ENCODE peak calls at places on chromosomes 2 and 18, in eight cellular contexts. Z is A549; M is cerebellar cortex; S is activated naive CD4-positive, alpha-beta T cell; P is GM12891; D is putamen; T is neural crest cell; G is ecto neural progenitor cell. R is an unnamed sample.

GRCh38 chr2:231786177-231786916 is at the start of gene COPS7B:
- DNase-seq in Z (peak), M (peak), S (peak), P (peak), D (peak), T (peak), G (peak), R (peak)

GRCh38 chr2:112917856-112918255 is 6.9 kb downstream of the IL37 start:
- DNase-seq in Z (no peak), M (no peak), S (no peak), P (no peak), D (no peak), T (no peak), G (no peak), R (no peak)

GRCh38 chr2:191304939-191305875 is 60.0 kb downstream of the MYO1B start:
- DNase-seq in Z (no peak), M (no peak), S (no peak), P (no peak), D (no peak), T (no peak), G (no peak), R (no peak)

GRCh38 chr2:97816411-97816810 is 103.0 kb downstream of the ZAP70 start:
- DNase-seq in Z (no peak), M (no peak), S (no peak), P (no peak), D (no peak), T (no peak), G (no peak), R (no peak)

GRCh38 chr2:80560298-80560697 is 255.7 kb upstream of the LRRTM1 start:
- DNase-seq in Z (no peak), M (no peak), S (no peak), P (no peak), D (no peak), T (no peak), G (no peak), R (no peak)

GRCh38 chr18:77106331-77106730 is 26.3 kb downstream of the MBP start:
- DNase-seq in Z (no peak), M (no peak), S (peak), P (no peak), D (no peak), T (no peak), G (peak), R (no peak)

GRCh38 chr2:174593574-174594203 is 3.9 kb downstream of the WIPF1 start:
- DNase-seq in Z (no peak), M (no peak), S (peak), P (no peak), D (no peak), T (no peak), G (no peak), R (no peak)

GRCh38 chr2:64015898-64016297 is 3.3 kb downstream of the VPS54 start:
- DNase-seq in Z (no peak), M (no peak), S (no peak), P (no peak), D (no peak), T (no peak), G (no peak), R (no peak)

GRCh38 chr2:179273461-179273962 is 8.9 kb upstream of the SESTD1 start:
- DNase-seq in Z (no peak), M (no peak), S (no peak), P (no peak), D (peak), T (peak), G (no peak), R (no peak)

GRCh38 chr18:13831864-13832508 is 8.0 kb downstream of the MC5R start:
- DNase-seq in Z (peak), M (peak), S (no peak), P (no peak), D (no peak), T (no peak), G (no peak), R (no peak)

GRCh38 chr2:238145851-238146250 is 7.4 kb downstream of the KLHL30 start:
- DNase-seq in Z (no peak), M (no peak), S (no peak), P (no peak), D (no peak), T (no peak), G (no peak), R (no peak)

GRCh38 chr18:34730774-34731173 is 20.7 kb downstream of the DTNA start:
- DNase-seq in Z (no peak), M (no peak), S (no peak), P (no peak), D (no peak), T (no peak), G (no peak), R (no peak)

GRCh38 chr2:235951980-235952379 is 216.2 kb downstream of the GBX2 start:
- DNase-seq in Z (no peak), M (no peak), S (no peak), P (no peak), D (no peak), T (no peak), G (no peak), R (no peak)

GRCh38 chr2:180495606-180496005 is 484.8 kb upstream of the UBE2E3 start:
- DNase-seq in Z (no peak), M (no peak), S (no peak), P (no peak), D (no peak), T (no peak), G (no peak), R (no peak)

R was measured in G401.